ENCODE peak calls at places on chromosomes 6 and 20, in five cellular contexts. One of them, this sample, is unnamed. For H3K4me1, the result is how much of the 10 kb centered on the place peaks cover.

GRCh38 chr6:4987427-4987826 is 16.4 kb downstream of the RPP40 start:
- DNase-seq in HCT116: no peak
- DNase-seq in K562: no peak
- DNase-seq in HepG2: no peak
- DNase-seq in GM12878: no peak
- DNase-seq in this sample: no peak

GRCh38 chr6:18179770-18180393 is 24.7 kb downstream of the KDM1B start:
- DNase-seq in HCT116: no peak
- DNase-seq in K562: no peak
- DNase-seq in HepG2: no peak
- DNase-seq in GM12878: no peak
- DNase-seq in this sample: no peak

GRCh38 chr6:166543603-166544293 is 42.7 kb downstream of the RAMACL start:
- DNase-seq in HCT116: no peak
- DNase-seq in K562: no peak
- DNase-seq in HepG2: no peak
- DNase-seq in GM12878: no peak
- DNase-seq in this sample: no peak

GRCh38 chr6:4687989-4688947 is 87.9 kb upstream of the CDYL start:
- DNase-seq in HCT116: peak
- DNase-seq in K562: peak
- DNase-seq in HepG2: no peak
- DNase-seq in GM12878: no peak
- DNase-seq in this sample: no peak

GRCh38 chr6:149231786-149232185 is 85.7 kb upstream of the TAB2 start:
- DNase-seq in HCT116: no peak
- DNase-seq in K562: no peak
- DNase-seq in HepG2: no peak
- DNase-seq in GM12878: no peak
- DNase-seq in this sample: no peak

GRCh38 chr20:63025534-63026331 is 19.0 kb upstream of the BHLHE23 start:
- DNase-seq in HCT116: no peak
- DNase-seq in K562: no peak
- DNase-seq in HepG2: no peak
- DNase-seq in GM12878: no peak
- DNase-seq in this sample: no peak

GRCh38 chr20:63597651-63598478 is 23.8 kb upstream of the HELZ2 start:
- DNase-seq in HCT116: no peak
- DNase-seq in K562: no peak
- DNase-seq in HepG2: no peak
- DNase-seq in GM12878: no peak
- DNase-seq in this sample: no peak

GRCh38 chr6:42899871-42900270 is 16.0 kb upstream of the PTCRA start:
- DNase-seq in HCT116: no peak
- DNase-seq in K562: no peak
- DNase-seq in HepG2: no peak
- DNase-seq in GM12878: no peak
- DNase-seq in this sample: no peak

GRCh38 chr20:34953960-34954359 is 1.6 kb downstream of the GSS start:
- DNase-seq in HCT116: no peak
- DNase-seq in K562: no peak
- DNase-seq in HepG2: no peak
- DNase-seq in GM12878: no peak
- DNase-seq in this sample: no peak

GRCh38 chr6:15253107-15254073 is 7.5 kb downstream of the JARID2 start:
- DNase-seq in HCT116: no peak
- DNase-seq in K562: no peak
- DNase-seq in HepG2: no peak
- DNase-seq in GM12878: no peak
- DNase-seq in this sample: no peak

GRCh38 chr20:55159230-55159629 is 683.8 kb downstream of the DOK5 start:
- DNase-seq in HCT116: no peak
- DNase-seq in K562: no peak
- DNase-seq in HepG2: no peak
- DNase-seq in GM12878: no peak
- DNase-seq in this sample: no peak

GRCh38 chr6:43253401-43253800 is 10.1 kb downstream of the TTBK1 start:
- DNase-seq in HCT116: no peak
- DNase-seq in K562: no peak
- DNase-seq in HepG2: no peak
- DNase-seq in GM12878: no peak
- DNase-seq in this sample: no peak

GRCh38 chr6:107032051-107032450 is 4.1 kb downstream of the MTRES1 start:
- DNase-seq in HCT116: no peak
- DNase-seq in K562: no peak
- DNase-seq in HepG2: no peak
- DNase-seq in GM12878: no peak
- DNase-seq in this sample: no peak

GRCh38 chr6:142835787-142836186 is 109.2 kb downstream of the HIVEP2 start:
- DNase-seq in HCT116: no peak
- DNase-seq in K562: no peak
- DNase-seq in HepG2: no peak
- DNase-seq in GM12878: no peak
- DNase-seq in this sample: no peak

GRCh38 chr6:13495818-13496217 is 8.4 kb upstream of the GFOD1 start:
- DNase-seq in HCT116: no peak
- DNase-seq in K562: no peak
- DNase-seq in HepG2: no peak
- DNase-seq in GM12878: no peak
- DNase-seq in this sample: no peak

GRCh38 chr20:36992802-36993334 is 41.4 kb upstream of the SAMHD1 start:
- DNase-seq in HCT116: no peak
- DNase-seq in K562: no peak
- DNase-seq in HepG2: no peak
- DNase-seq in GM12878: no peak
- DNase-seq in this sample: no peak

GRCh38 chr6:71123051-71123450 is 165.6 kb upstream of the OGFRL1 start:
- DNase-seq in HCT116: no peak
- DNase-seq in K562: no peak
- DNase-seq in HepG2: no peak
- DNase-seq in GM12878: no peak
- DNase-seq in this sample: no peak

GRCh38 chr6:151808331-151809241 is 1.1 kb downstream of the ESR1 start:
- DNase-seq in HCT116: no peak
- DNase-seq in K562: no peak
- DNase-seq in HepG2: no peak
- DNase-seq in GM12878: no peak
- DNase-seq in this sample: no peak

GRCh38 chr6:168315626-168316025 is 4.0 kb downstream of the DACT2 start:
- DNase-seq in HCT116: no peak
- DNase-seq in K562: no peak
- DNase-seq in HepG2: no peak
- DNase-seq in GM12878: no peak
- DNase-seq in this sample: no peak

GRCh38 chr20:62578294-62578897 is 63.9 kb upstream of the SLCO4A1 start:
- DNase-seq in HCT116: no peak
- DNase-seq in K562: peak
- DNase-seq in HepG2: peak
- DNase-seq in GM12878: no peak
- DNase-seq in this sample: no peak

GRCh38 chr20:32777177-32777956 is 15.2 kb downstream of the DNMT3B start:
- DNase-seq in HCT116: no peak
- DNase-seq in K562: no peak
- DNase-seq in HepG2: peak
- DNase-seq in GM12878: no peak
- DNase-seq in this sample: no peak

GRCh38 chr6:133697666-133698065 is 191.2 kb upstream of the TCF21 start:
- DNase-seq in HCT116: no peak
- DNase-seq in K562: no peak
- DNase-seq in HepG2: no peak
- DNase-seq in GM12878: no peak
- DNase-seq in this sample: no peak

GRCh38 chr6:113971786-113972185 is 838 bp upstream of the HDAC2 start:
- DNase-seq in HCT116: no peak
- DNase-seq in K562: peak
- DNase-seq in HepG2: no peak
- DNase-seq in GM12878: no peak
- DNase-seq in this sample: no peak

GRCh38 chr20:64156136-64156885 is 7.9 kb upstream of the MYT1 start:
- DNase-seq in HCT116: no peak
- DNase-seq in K562: no peak
- DNase-seq in HepG2: no peak
- DNase-seq in GM12878: no peak
- DNase-seq in this sample: no peak

GRCh38 chr6:93242049-93242448 is 177.3 kb downstream of the EPHA7 start:
- DNase-seq in HCT116: no peak
- DNase-seq in K562: no peak
- DNase-seq in HepG2: no peak
- DNase-seq in GM12878: no peak
- DNase-seq in this sample: no peak
- H3K4me1 ChIP-seq in HCT116: under half
- H3K4me1 ChIP-seq in K562: under half
- H3K4me1 ChIP-seq in HepG2: under half
- H3K4me1 ChIP-seq in GM12878: under half
- H3K4me1 ChIP-seq in this sample: under half

DNA sequence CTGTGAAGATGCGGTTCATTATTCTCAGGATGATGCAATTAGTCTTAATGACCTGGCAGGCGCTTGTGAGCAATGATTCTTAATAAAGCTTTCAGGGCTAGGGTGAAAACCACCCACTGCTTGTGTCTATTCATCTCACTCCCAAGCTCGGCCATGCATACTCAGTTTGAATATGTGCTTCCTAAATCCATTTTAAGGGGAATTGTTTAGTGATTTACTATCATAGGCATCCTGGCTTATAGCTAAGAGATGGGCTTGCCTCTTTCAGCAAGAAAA is 141.1 kb upstream of the SLC24A3 start:
- DNase-seq in HCT116: no peak
- DNase-seq in K562: no peak
- DNase-seq in HepG2: no peak
- DNase-seq in GM12878: peak
- DNase-seq in this sample: no peak
- TF ChIP-seq SRF in HCT116: no peak
- TF ChIP-seq SRF in K562: no peak
- TF ChIP-seq SRF in HepG2: no peak
- TF ChIP-seq SRF in GM12878: no peak
- TF ChIP-seq SRF in this sample: no peak

GRCh38 chr6:26576929-26577719 is 19.6 kb upstream of the ABT1 start:
- DNase-seq in HCT116: peak
- DNase-seq in K562: peak
- DNase-seq in HepG2: peak
- DNase-seq in GM12878: no peak
- DNase-seq in this sample: peak
- H3K4me1 ChIP-seq in HCT116: under half
- H3K4me1 ChIP-seq in K562: under half
- H3K4me1 ChIP-seq in HepG2: under half
- H3K4me1 ChIP-seq in GM12878: under half
- H3K4me1 ChIP-seq in this sample: under half

DNA sequence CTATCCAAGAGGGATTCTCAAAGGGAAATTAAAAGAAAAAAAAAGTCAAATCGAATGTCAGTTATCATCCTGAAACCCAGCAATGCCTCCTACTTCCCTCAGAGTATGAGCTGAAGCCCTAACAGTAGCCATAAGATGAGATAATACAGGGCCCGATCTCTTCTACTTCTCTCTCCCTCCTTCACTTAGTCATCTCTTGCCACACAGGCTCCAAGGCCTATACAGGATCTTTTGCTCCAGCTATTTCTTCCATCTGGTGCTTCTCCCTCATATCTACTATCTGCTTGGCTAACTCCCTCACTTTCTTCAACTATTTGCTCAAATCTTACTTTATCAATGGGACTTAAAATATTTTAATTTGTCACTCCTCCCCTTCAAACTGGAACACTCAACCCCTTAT is 215.3 kb downstream of the RNGTT start:
- DNase-seq in HCT116: no peak
- DNase-seq in K562: no peak
- DNase-seq in HepG2: no peak
- DNase-seq in GM12878: no peak
- DNase-seq in this sample: no peak
- TF ChIP-seq SRF in HCT116: no peak
- TF ChIP-seq SRF in K562: no peak
- TF ChIP-seq SRF in HepG2: no peak
- TF ChIP-seq SRF in GM12878: no peak
- TF ChIP-seq SRF in this sample: no peak

DNA sequence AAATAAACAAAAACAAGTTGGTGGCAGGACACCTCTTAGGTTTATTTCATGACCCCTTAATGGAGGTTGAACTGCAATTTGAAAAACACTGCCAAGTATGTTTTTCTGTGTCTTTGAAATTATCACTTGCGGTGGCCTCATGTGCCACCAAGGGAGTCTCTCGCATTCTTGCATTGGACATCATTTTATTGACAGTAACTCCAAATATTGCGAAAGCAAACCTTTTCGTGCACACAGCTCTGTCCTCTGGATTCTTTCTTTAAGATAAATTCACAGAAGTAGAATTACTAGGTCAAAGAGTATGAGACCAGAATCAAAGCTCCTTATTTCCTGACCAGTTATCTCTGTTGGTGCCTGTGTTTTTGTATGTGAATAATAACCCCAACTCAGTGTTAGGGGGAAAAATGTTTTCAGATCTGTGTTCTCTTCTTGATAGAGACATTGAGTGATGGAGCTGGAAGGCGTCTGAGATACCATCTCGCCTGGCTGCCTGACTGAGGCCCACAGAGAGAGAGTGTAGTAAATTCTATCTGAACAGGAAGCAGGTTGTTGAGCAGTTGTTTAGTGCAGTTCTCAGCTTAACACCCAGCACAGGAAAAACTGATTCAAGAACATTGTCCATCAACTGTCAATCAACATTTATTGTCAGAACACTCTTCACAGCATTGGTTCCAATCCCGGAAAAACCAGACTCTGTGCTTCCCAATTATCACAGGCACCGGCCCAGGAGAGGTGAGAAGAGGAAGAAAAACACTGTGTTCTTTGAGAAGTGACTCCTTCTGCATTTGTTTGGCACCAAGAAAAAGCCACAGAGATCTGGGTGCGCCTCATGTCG is 2.2 kb upstream of the CCDC167 start:
- DNase-seq in HCT116: no peak
- DNase-seq in K562: no peak
- DNase-seq in HepG2: no peak
- DNase-seq in GM12878: no peak
- DNase-seq in this sample: no peak
- H3K4me1 ChIP-seq in HCT116: under half
- H3K4me1 ChIP-seq in K562: under half
- H3K4me1 ChIP-seq in HepG2: under half
- H3K4me1 ChIP-seq in GM12878: under half
- H3K4me1 ChIP-seq in this sample: under half

GRCh38 chr6:35140991-35141720 is at the start of gene TCP11:
- DNase-seq in HCT116: no peak
- DNase-seq in K562: peak
- DNase-seq in HepG2: no peak
- DNase-seq in GM12878: no peak
- DNase-seq in this sample: no peak
- TF ChIP-seq SRF in HCT116: no peak
- TF ChIP-seq SRF in K562: no peak
- TF ChIP-seq SRF in HepG2: no peak
- TF ChIP-seq SRF in GM12878: no peak
- TF ChIP-seq SRF in this sample: no peak

This sample was measured in H1.